ENCODE peak calls at places on chromosomes 13 and 19, in four cellular contexts. One of them, this sample, is unnamed.

GRCh38 chr19:55443045-55443823 is at the start of gene SHISA7:
- DNase-seq in DMS153: no peak
- DNase-seq in tibial nerve: no peak
- DNase-seq in CD4-positive, alpha-beta memory T cell: no peak
- DNase-seq in this sample: no peak

GRCh38 chr13:101452519-101453485 is at the start of gene ITGBL1:
- DNase-seq in DMS153: no peak
- DNase-seq in tibial nerve: no peak
- DNase-seq in CD4-positive, alpha-beta memory T cell: no peak
- DNase-seq in this sample: no peak

GRCh38 chr13:110872034-110872767 is 42.7 kb downstream of the ANKRD10 start:
- DNase-seq in DMS153: no peak
- DNase-seq in tibial nerve: no peak
- DNase-seq in CD4-positive, alpha-beta memory T cell: no peak
- DNase-seq in this sample: no peak

GRCh38 chr13:50511877-50512332 is 331.6 kb downstream of the DLEU7 start:
- DNase-seq in DMS153: no peak
- DNase-seq in tibial nerve: no peak
- DNase-seq in CD4-positive, alpha-beta memory T cell: peak
- DNase-seq in this sample: no peak

GRCh38 chr13:32262619-32263018 is 52.5 kb downstream of the ZAR1L start:
- DNase-seq in DMS153: no peak
- DNase-seq in tibial nerve: no peak
- DNase-seq in CD4-positive, alpha-beta memory T cell: no peak
- DNase-seq in this sample: no peak

GRCh38 chr19:28037186-28037585 is 1175.8 kb downstream of the UQCRFS1 start:
- DNase-seq in DMS153: no peak
- DNase-seq in tibial nerve: no peak
- DNase-seq in CD4-positive, alpha-beta memory T cell: no peak
- DNase-seq in this sample: no peak

GRCh38 chr19:38422405-38422804 is 3.6 kb downstream of the RASGRP4 start:
- DNase-seq in DMS153: no peak
- DNase-seq in tibial nerve: no peak
- DNase-seq in CD4-positive, alpha-beta memory T cell: no peak
- DNase-seq in this sample: no peak

GRCh38 chr13:25375727-25376358 is 4.1 kb downstream of the ATP8A2 start:
- DNase-seq in DMS153: no peak
- DNase-seq in tibial nerve: no peak
- DNase-seq in CD4-positive, alpha-beta memory T cell: peak
- DNase-seq in this sample: peak

GRCh38 chr13:32553720-32554119 is 15.1 kb upstream of the N4BP2L2 start:
- DNase-seq in DMS153: no peak
- DNase-seq in tibial nerve: no peak
- DNase-seq in CD4-positive, alpha-beta memory T cell: no peak
- DNase-seq in this sample: no peak

GRCh38 chr13:114143806-114144605 is 11.6 kb upstream of the RASA3 start:
- DNase-seq in DMS153: no peak
- DNase-seq in tibial nerve: no peak
- DNase-seq in CD4-positive, alpha-beta memory T cell: peak
- DNase-seq in this sample: peak

GRCh38 chr13:28047784-28048388 is 52.5 kb downstream of the FLT3 start:
- DNase-seq in DMS153: no peak
- DNase-seq in tibial nerve: no peak
- DNase-seq in CD4-positive, alpha-beta memory T cell: no peak
- DNase-seq in this sample: no peak

GRCh38 chr19:8302357-8302691 is 5.8 kb downstream of the CD320 start:
- DNase-seq in DMS153: no peak
- DNase-seq in tibial nerve: peak
- DNase-seq in CD4-positive, alpha-beta memory T cell: no peak
- DNase-seq in this sample: no peak

GRCh38 chr13:48493076-48493765 is 39.7 kb downstream of the RCBTB2 start:
- DNase-seq in DMS153: no peak
- DNase-seq in tibial nerve: no peak
- DNase-seq in CD4-positive, alpha-beta memory T cell: peak
- DNase-seq in this sample: no peak

GRCh38 chr19:10402441-10403038 is 802 bp downstream of the CDC37 start:
- DNase-seq in DMS153: no peak
- DNase-seq in tibial nerve: no peak
- DNase-seq in CD4-positive, alpha-beta memory T cell: no peak
- DNase-seq in this sample: no peak

GRCh38 chr19:3316132-3316648 is 50.2 kb upstream of the NFIC start:
- DNase-seq in DMS153: no peak
- DNase-seq in tibial nerve: no peak
- DNase-seq in CD4-positive, alpha-beta memory T cell: no peak
- DNase-seq in this sample: no peak

GRCh38 chr13:93146584-93147292 is 79.9 kb upstream of the GPC6 start:
- DNase-seq in DMS153: no peak
- DNase-seq in tibial nerve: no peak
- DNase-seq in CD4-positive, alpha-beta memory T cell: no peak
- DNase-seq in this sample: peak

GRCh38 chr13:27172495-27172842 is 858 bp upstream of the USP12 start:
- DNase-seq in DMS153: no peak
- DNase-seq in tibial nerve: no peak
- DNase-seq in CD4-positive, alpha-beta memory T cell: no peak
- DNase-seq in this sample: no peak

GRCh38 chr13:26679411-26679810 is 81.2 kb downstream of the GPR12 start:
- DNase-seq in DMS153: no peak
- DNase-seq in tibial nerve: no peak
- DNase-seq in CD4-positive, alpha-beta memory T cell: no peak
- DNase-seq in this sample: no peak

GRCh38 chr13:43107780-43108179 is 84.4 kb downstream of the DNAJC15 start:
- DNase-seq in DMS153: no peak
- DNase-seq in tibial nerve: no peak
- DNase-seq in CD4-positive, alpha-beta memory T cell: no peak
- DNase-seq in this sample: no peak

GRCh38 chr19:45934551-45935230 is 20.1 kb upstream of the NANOS2 start:
- DNase-seq in DMS153: no peak
- DNase-seq in tibial nerve: no peak
- DNase-seq in CD4-positive, alpha-beta memory T cell: no peak
- DNase-seq in this sample: no peak

GRCh38 chr19:32251634-32252332 is 93.6 kb upstream of the ZNF507 start:
- DNase-seq in DMS153: no peak
- DNase-seq in tibial nerve: no peak
- DNase-seq in CD4-positive, alpha-beta memory T cell: no peak
- DNase-seq in this sample: no peak

GRCh38 chr13:42214445-42214844 is 57.5 kb upstream of the AKAP11 start:
- DNase-seq in DMS153: no peak
- DNase-seq in tibial nerve: no peak
- DNase-seq in CD4-positive, alpha-beta memory T cell: no peak
- DNase-seq in this sample: no peak

GRCh38 chr19:58218899-58219298 is 9.8 kb upstream of the ZNF544 start:
- DNase-seq in DMS153: no peak
- DNase-seq in tibial nerve: no peak
- DNase-seq in CD4-positive, alpha-beta memory T cell: peak
- DNase-seq in this sample: no peak

GRCh38 chr13:31046711-31047279 is 114.3 kb downstream of the TEX26 start:
- DNase-seq in DMS153: peak
- DNase-seq in tibial nerve: no peak
- DNase-seq in CD4-positive, alpha-beta memory T cell: no peak
- DNase-seq in this sample: peak

GRCh38 chr13:98089826-98090225 is 53.1 kb upstream of the FARP1 start:
- DNase-seq in DMS153: no peak
- DNase-seq in tibial nerve: no peak
- DNase-seq in CD4-positive, alpha-beta memory T cell: no peak
- DNase-seq in this sample: no peak

GRCh38 chr13:47572375-47572774 is 428.7 kb downstream of the SUCLA2 start:
- DNase-seq in DMS153: no peak
- DNase-seq in tibial nerve: no peak
- DNase-seq in CD4-positive, alpha-beta memory T cell: no peak
- DNase-seq in this sample: no peak

GRCh38 chr13:78806457-78806856 is 147.5 kb upstream of the OBI1 start:
- DNase-seq in DMS153: no peak
- DNase-seq in tibial nerve: no peak
- DNase-seq in CD4-positive, alpha-beta memory T cell: no peak
- DNase-seq in this sample: no peak

GRCh38 chr19:33734913-33735312 is 61.8 kb upstream of the KCTD15 start:
- DNase-seq in DMS153: no peak
- DNase-seq in tibial nerve: no peak
- DNase-seq in CD4-positive, alpha-beta memory T cell: no peak
- DNase-seq in this sample: no peak

GRCh38 chr19:40026597-40026970 is 29.4 kb downstream of the ZNF780B start:
- DNase-seq in DMS153: no peak
- DNase-seq in tibial nerve: no peak
- DNase-seq in CD4-positive, alpha-beta memory T cell: no peak
- DNase-seq in this sample: no peak

GRCh38 chr13:28494537-28494860 is 429 bp downstream of the FLT1 start:
- DNase-seq in DMS153: no peak
- DNase-seq in tibial nerve: no peak
- DNase-seq in CD4-positive, alpha-beta memory T cell: no peak
- DNase-seq in this sample: no peak

GRCh38 chr19:1364070-1364719 is 19.5 kb upstream of the NDUFS7 start:
- DNase-seq in DMS153: no peak
- DNase-seq in tibial nerve: no peak
- DNase-seq in CD4-positive, alpha-beta memory T cell: peak
- DNase-seq in this sample: no peak

GRCh38 chr13:40130871-40131636 is 475.6 kb downstream of the COG6 start:
- DNase-seq in DMS153: no peak
- DNase-seq in tibial nerve: no peak
- DNase-seq in CD4-positive, alpha-beta memory T cell: no peak
- DNase-seq in this sample: peak

GRCh38 chr19:47435196-47435595 is 15.9 kb upstream of the MEIS3 start:
- DNase-seq in DMS153: no peak
- DNase-seq in tibial nerve: no peak
- DNase-seq in CD4-positive, alpha-beta memory T cell: no peak
- DNase-seq in this sample: no peak